ENCODE peak calls at places on chromosomes 2 and 18, in seven cellular contexts. One of them, this sample, is unnamed.

GRCh38 chr2:6773007-6773693 is 92.6 kb downstream of the CMPK2 start:
- DNase-seq in CD8-positive, alpha-beta memory T cell: peak
- DNase-seq in pulmonary artery endothelial cell: no peak
- DNase-seq in tibial artery: no peak
- DNase-seq in H9: peak
- DNase-seq in aorta: peak
- DNase-seq in HTR-8/SVneo: peak
- DNase-seq in this sample: peak

GRCh38 chr2:55718165-55719008 is 24.7 kb upstream of the PNPT1 start:
- DNase-seq in HTR-8/SVneo: peak
- DNase-seq in tibial artery: no peak
- DNase-seq in CD8-positive, alpha-beta memory T cell: peak
- DNase-seq in aorta: no peak
- DNase-seq in H9: peak
- DNase-seq in pulmonary artery endothelial cell: peak
- DNase-seq in this sample: peak

GRCh38 chr2:47028171-47028570 is 112.6 kb upstream of the MCFD2 start:
- DNase-seq in H9: no peak
- DNase-seq in pulmonary artery endothelial cell: no peak
- DNase-seq in CD8-positive, alpha-beta memory T cell: no peak
- DNase-seq in tibial artery: no peak
- DNase-seq in HTR-8/SVneo: no peak
- DNase-seq in aorta: no peak
- DNase-seq in this sample: no peak

GRCh38 chr2:153499439-153499838 is 20.9 kb upstream of the RPRM start:
- DNase-seq in H9: no peak
- DNase-seq in HTR-8/SVneo: no peak
- DNase-seq in tibial artery: no peak
- DNase-seq in pulmonary artery endothelial cell: no peak
- DNase-seq in CD8-positive, alpha-beta memory T cell: no peak
- DNase-seq in aorta: no peak
- DNase-seq in this sample: no peak

GRCh38 chr18:11871501-11871900 is 20.3 kb downstream of the CHMP1B start:
- DNase-seq in HTR-8/SVneo: no peak
- DNase-seq in H9: no peak
- DNase-seq in aorta: no peak
- DNase-seq in tibial artery: no peak
- DNase-seq in CD8-positive, alpha-beta memory T cell: no peak
- DNase-seq in pulmonary artery endothelial cell: no peak
- DNase-seq in this sample: no peak

GRCh38 chr2:100992262-100992661 is 9.8 kb upstream of the RPL31 start:
- DNase-seq in H9: no peak
- DNase-seq in pulmonary artery endothelial cell: no peak
- DNase-seq in CD8-positive, alpha-beta memory T cell: no peak
- DNase-seq in tibial artery: no peak
- DNase-seq in aorta: no peak
- DNase-seq in HTR-8/SVneo: no peak
- DNase-seq in this sample: no peak

GRCh38 chr2:9638532-9638931 is 7.7 kb upstream of the YWHAQ start:
- DNase-seq in CD8-positive, alpha-beta memory T cell: no peak
- DNase-seq in pulmonary artery endothelial cell: peak
- DNase-seq in H9: no peak
- DNase-seq in aorta: peak
- DNase-seq in HTR-8/SVneo: peak
- DNase-seq in tibial artery: peak
- DNase-seq in this sample: peak

GRCh38 chr2:121943285-121943684 is 187.8 kb downstream of the TSN start:
- DNase-seq in HTR-8/SVneo: no peak
- DNase-seq in aorta: no peak
- DNase-seq in CD8-positive, alpha-beta memory T cell: no peak
- DNase-seq in H9: no peak
- DNase-seq in tibial artery: no peak
- DNase-seq in pulmonary artery endothelial cell: no peak
- DNase-seq in this sample: no peak

GRCh38 chr18:27921904-27922541 is 254.9 kb downstream of the CDH2 start:
- DNase-seq in CD8-positive, alpha-beta memory T cell: no peak
- DNase-seq in aorta: peak
- DNase-seq in pulmonary artery endothelial cell: no peak
- DNase-seq in H9: peak
- DNase-seq in HTR-8/SVneo: peak
- DNase-seq in tibial artery: no peak
- DNase-seq in this sample: peak

GRCh38 chr2:61640406-61640805 is 102.2 kb upstream of the XPO1 start:
- DNase-seq in CD8-positive, alpha-beta memory T cell: no peak
- DNase-seq in H9: peak
- DNase-seq in pulmonary artery endothelial cell: no peak
- DNase-seq in tibial artery: no peak
- DNase-seq in aorta: no peak
- DNase-seq in HTR-8/SVneo: no peak
- DNase-seq in this sample: no peak

GRCh38 chr2:36698978-36699377 is 2.5 kb downstream of the VIT start:
- DNase-seq in pulmonary artery endothelial cell: no peak
- DNase-seq in H9: no peak
- DNase-seq in HTR-8/SVneo: no peak
- DNase-seq in tibial artery: peak
- DNase-seq in CD8-positive, alpha-beta memory T cell: no peak
- DNase-seq in aorta: no peak
- DNase-seq in this sample: no peak